ENCODE peak calls at places on chromosomes 11 and 22, in nine cellular contexts. I, R, S, T, O, P, U, W and N are unnamed samples.

GRCh38 chr11:110121204-110121603 is 28.0 kb downstream of the ZC3H12C start:
- DNase-seq in I (no peak), R (no peak), S (no peak), T (no peak), O (no peak), P (no peak), U (no peak), W (no peak), N (no peak)

GRCh38 chr11:78340530-78340929 is 77.1 kb downstream of the GAB2 start:
- DNase-seq in I (no peak), R (no peak), S (no peak), T (no peak), O (no peak), P (no peak), U (no peak), W (no peak), N (no peak)

GRCh38 chr22:44588348-44588747 is 90.3 kb upstream of the RTL6 start:
- DNase-seq in I (no peak), R (peak; percentile 3), S (no peak), T (no peak), O (no peak), P (no peak), U (no peak), W (no peak), N (no peak)

GRCh38 chr22:46019351-46019750 is 42.4 kb upstream of the WNT7B start:
- DNase-seq in I (no peak), R (no peak), S (no peak), T (no peak), O (no peak), P (peak; percentile 19), U (peak; percentile 22), W (peak; percentile 38), N (no peak)

GRCh38 chr11:43404836-43405479 is 46.2 kb downstream of the TTC17 start:
- DNase-seq in I (no peak), R (no peak), S (no peak), T (no peak), O (no peak), P (no peak), U (no peak), W (no peak), N (no peak)

GRCh38 chr22:37210041-37210803 is 2.1 kb downstream of the SSTR3 start:
- DNase-seq in I (no peak), R (no peak), S (no peak), T (no peak), O (no peak), P (no peak), U (peak; percentile 35), W (no peak), N (no peak)

GRCh38 chr22:49278357-49278756 is 549.3 kb downstream of the BRD1 start:
- DNase-seq in I (no peak), R (no peak), S (no peak), T (no peak), O (no peak), P (no peak), U (no peak), W (no peak), N (no peak)

GRCh38 chr11:1779806-1780699 is 16.3 kb upstream of the CTSD start:
- DNase-seq in I (no peak), R (no peak), S (no peak), T (no peak), O (no peak), P (peak; percentile 56), U (peak; percentile 43), W (no peak), N (no peak)

GRCh38 chr22:47002692-47003091 is 240.2 kb downstream of the TBC1D22A start:
- DNase-seq in I (no peak), R (no peak), S (no peak), T (no peak), O (no peak), P (no peak), U (no peak), W (no peak), N (no peak)

GRCh38 chr22:44659140-44659539 is 42.9 kb upstream of the PRR5 start:
- DNase-seq in I (no peak), R (peak; percentile 56), S (no peak), T (no peak), O (no peak), P (no peak), U (no peak), W (no peak), N (no peak)

GRCh38 chr11:95850137-95850536 is 59.8 kb downstream of the CEP57 start:
- DNase-seq in I (no peak), R (no peak), S (no peak), T (no peak), O (no peak), P (no peak), U (no peak), W (no peak), N (no peak)

GRCh38 chr22:40376149-40376548 is 5.8 kb downstream of the SGSM3 start:
- DNase-seq in I (no peak), R (no peak), S (no peak), T (no peak), O (no peak), P (no peak), U (peak; percentile 52), W (no peak), N (no peak)

GRCh38 chr11:44624761-44625221 is 59.3 kb downstream of the CD82 start:
- DNase-seq in I (no peak), R (no peak), S (no peak), T (no peak), O (no peak), P (peak; percentile 64), U (no peak), W (no peak), N (no peak)

GRCh38 chr11:73528420-73528819 is 69.5 kb downstream of the FAM168A start:
- DNase-seq in I (peak; percentile 41), R (no peak), S (no peak), T (no peak), O (no peak), P (no peak), U (no peak), W (no peak), N (no peak)

GRCh38 chr11:8839306-8839956 is 71.6 kb upstream of the AKIP1 start:
- DNase-seq in I (peak; percentile 21), R (no peak), S (no peak), T (no peak), O (no peak), P (no peak), U (no peak), W (peak; percentile 42), N (no peak)

GRCh38 chr11:12199231-12199948 is 89.0 kb downstream of the MICAL2 start:
- DNase-seq in I (no peak), R (no peak), S (no peak), T (no peak), O (no peak), P (no peak), U (no peak), W (no peak), N (no peak)

GRCh38 chr11:115333106-115333505 is 171.1 kb downstream of the CADM1 start:
- DNase-seq in I (peak; percentile 21), R (no peak), S (no peak), T (no peak), O (no peak), P (no peak), U (no peak), W (peak; percentile 21), N (no peak)

GRCh38 chr11:126546191-126546590 is 190.7 kb downstream of the ST3GAL4 start:
- DNase-seq in I (no peak), R (no peak), S (no peak), T (no peak), O (no peak), P (no peak), U (no peak), W (no peak), N (no peak)